ENCODE peak calls at places on chromosomes 2 and 18, in five cellular contexts. G, U, X, A and B are unnamed samples.

GRCh38 chr2:100733344-100734187 is 86.4 kb upstream of the NPAS2 start:
- DNase-seq in A (no peak), X (peak; percentile 37), G (no peak), U (no peak), B (peak; percentile 97)

GRCh38 chr18:22108674-22109073 is 60.7 kb upstream of the GATA6 start:
- DNase-seq in G (no peak), X (peak; percentile 47), A (no peak), U (no peak), B (no peak)

GRCh38 chr2:44937688-44938240 is 3.7 kb upstream of the SIX3 start:
- DNase-seq in A (no peak), G (no peak), U (peak; percentile 90), X (no peak), B (no peak)

GRCh38 chr18:63994783-63995399 is 25.0 kb downstream of the SERPINB8 start:
- DNase-seq in U (peak; percentile 72), A (no peak), X (peak; percentile 16), G (peak; percentile 30), B (no peak)

GRCh38 chr2:20506281-20506685 is 59.4 kb downstream of the RHOB start:
- DNase-seq in G (no peak), A (no peak), U (no peak), X (peak; percentile 75), B (no peak)

GRCh38 chr18:2036136-2036535 is 535.2 kb downstream of the METTL4 start:
- DNase-seq in A (no peak), U (no peak), X (no peak), G (no peak), B (no peak)

GRCh38 chr2:172445851-172446250 is 18.5 kb downstream of the ITGA6 start:
- DNase-seq in U (no peak), A (no peak), G (no peak), X (no peak), B (no peak)

GRCh38 chr2:160630801-160631590 is 137.4 kb upstream of the RBMS1 start:
- DNase-seq in X (no peak), A (no peak), U (peak; percentile 60), G (no peak), B (no peak)

GRCh38 chr18:74596959-74597661 is 560 bp upstream of the ZNF407 start:
- DNase-seq in U (peak; percentile 73), G (peak; percentile 55), A (no peak), X (peak; percentile 5), B (peak; percentile 67)

GRCh38 chr2:83584674-83585073 is 874.4 kb downstream of the SUCLG1 start:
- DNase-seq in G (peak; percentile 5), X (no peak), U (no peak), A (no peak), B (no peak)

GRCh38 chr2:200376422-200377142 is 70.1 kb downstream of the SPATS2L start:
- DNase-seq in G (peak; percentile 31), A (no peak), X (peak; percentile 40), U (no peak), B (no peak)

GRCh38 chr2:162156149-162156548 is 4.1 kb upstream of the GCG start:
- DNase-seq in G (no peak), X (no peak), U (no peak), A (no peak), B (no peak)

GRCh38 chr2:62604336-62604735 is 98.3 kb upstream of the TMEM17 start:
- DNase-seq in X (no peak), G (no peak), A (no peak), U (no peak), B (no peak)

GRCh38 chr2:202510911-202511310 is 123.9 kb upstream of the FAM117B start:
- DNase-seq in G (no peak), U (no peak), A (no peak), X (no peak), B (no peak)

GRCh38 chr18:6428851-6429395 is 14.2 kb upstream of the L3MBTL4 start:
- DNase-seq in G (no peak), A (no peak), U (no peak), X (no peak), B (no peak)

GRCh38 chr2:61993422-61994024 is 88.0 kb downstream of the COMMD1 start:
- DNase-seq in U (peak; percentile 57), X (peak; percentile 52), G (peak; percentile 54), A (peak; percentile 55), B (peak; percentile 22)

GRCh38 chr2:242038928-242039341 is 169.4 kb downstream of the RTP5 start:
- DNase-seq in G (no peak), A (no peak), U (no peak), X (no peak), B (no peak)

GRCh38 chr2:147485210-147485851 is 359.5 kb upstream of the ACVR2A start:
- DNase-seq in X (no peak), G (no peak), U (no peak), A (no peak), B (no peak)

GRCh38 chr2:40440835-40441234 is 11.1 kb downstream of the SLC8A1 start:
- DNase-seq in U (no peak), X (no peak), A (no peak), G (no peak), B (peak; percentile 39)

GRCh38 chr2:144479138-144479537 is 40.8 kb downstream of the ZEB2 start:
- DNase-seq in A (no peak), U (no peak), X (no peak), G (no peak), B (no peak)

GRCh38 chr2:29012211-29012681 is 31.1 kb downstream of the TOGARAM2 start:
- DNase-seq in X (no peak), G (no peak), A (no peak), U (peak; percentile 41), B (peak; percentile 76)

GRCh38 chr18:39198376-39198775 is 1632.8 kb upstream of the CELF4 start:
- DNase-seq in G (no peak), X (no peak), U (no peak), A (no peak), B (no peak)

DNA sequence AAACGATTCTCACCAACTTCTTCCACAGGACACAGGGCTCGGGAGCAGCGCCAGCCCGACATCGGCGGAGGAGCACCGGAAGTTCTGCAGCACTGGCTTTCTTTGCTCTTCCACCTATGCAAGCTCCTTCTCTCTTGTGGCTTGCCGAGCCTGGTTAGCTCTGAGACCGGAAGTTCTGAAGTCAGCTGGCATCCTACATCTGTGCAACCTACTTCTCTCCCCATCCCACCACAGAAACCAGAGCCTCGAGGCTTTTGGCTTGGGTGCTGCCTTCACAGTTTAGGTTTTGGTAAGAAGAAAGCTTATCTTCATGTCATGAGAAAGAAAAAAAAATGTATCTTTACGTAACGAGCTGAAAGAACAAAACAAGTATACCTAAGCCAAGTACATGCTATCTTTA is 111.7 kb downstream of the ANKRD44 start:
- DNase-seq in U (peak; percentile 42), A (peak; percentile 98), G (no peak), X (no peak), B (peak; percentile 98)
- TF ChIP-seq REST in U (no peak), A (no peak), G (no peak), X (no peak), B (peak; percentile 43)

GRCh38 chr18:45962461-45962860 is 4.7 kb downstream of the EPG5 start:
- DNase-seq in A (peak; percentile 30), X (peak; percentile 45), G (no peak), U (no peak), B (peak; percentile 63)
- TF ChIP-seq GABPA in A (no peak), X (no peak), G (no peak), U (no peak), B (no peak)

DNA sequence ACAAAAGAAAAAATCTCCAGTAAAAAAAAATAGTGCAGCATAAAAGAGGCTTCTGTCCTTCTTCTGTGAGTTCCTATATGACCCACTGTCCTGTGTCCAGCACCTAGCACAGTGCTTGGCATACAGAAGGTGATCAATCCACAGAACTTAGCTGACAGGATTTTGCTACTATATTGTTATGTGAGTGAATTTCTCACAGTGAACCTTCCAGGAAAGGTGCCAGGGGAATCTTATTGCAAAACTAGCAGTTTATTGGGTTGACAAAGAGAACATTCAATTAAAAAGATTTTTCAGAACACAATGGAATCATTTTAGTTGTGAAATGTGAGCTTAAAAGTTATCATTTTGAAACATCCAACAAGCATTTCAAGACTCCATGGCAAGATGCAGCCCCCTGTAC is 12.4 kb upstream of the TRIB2 start:
- DNase-seq in X (no peak), A (no peak), U (no peak), G (no peak), B (no peak)
- TF ChIP-seq POLR2AphosphoS5 in X (no peak), A (no peak), U (no peak), G (no peak), B (no peak)

GRCh38 chr2:223970343-223971128 is 13.3 kb downstream of the MRPL44 start:
- DNase-seq in U (peak; percentile 48), G (no peak), A (no peak), X (peak; percentile 66), B (peak; percentile 56)
- TF ChIP-seq REST in U (no peak), G (no peak), A (no peak), X (no peak), B (no peak)

GRCh38 chr2:239669899-239670460 is 269.2 kb upstream of the HDAC4 start:
- DNase-seq in X (no peak), A (no peak), U (no peak), G (no peak), B (no peak)

GRCh38 chr2:239671471-239671870 is 270.7 kb upstream of the HDAC4 start:
- DNase-seq in X (no peak), U (no peak), A (no peak), G (no peak), B (no peak)

GRCh38 chr2:239671916-239672849 is 271.4 kb upstream of the HDAC4 start:
- DNase-seq in U (no peak), G (no peak), A (no peak), X (no peak), B (no peak)

GRCh38 chr2:239669181-239669898 is 268.5 kb upstream of the HDAC4 start:
- DNase-seq in X (no peak), G (no peak), A (no peak), U (peak; percentile 72), B (no peak)

DNA sequence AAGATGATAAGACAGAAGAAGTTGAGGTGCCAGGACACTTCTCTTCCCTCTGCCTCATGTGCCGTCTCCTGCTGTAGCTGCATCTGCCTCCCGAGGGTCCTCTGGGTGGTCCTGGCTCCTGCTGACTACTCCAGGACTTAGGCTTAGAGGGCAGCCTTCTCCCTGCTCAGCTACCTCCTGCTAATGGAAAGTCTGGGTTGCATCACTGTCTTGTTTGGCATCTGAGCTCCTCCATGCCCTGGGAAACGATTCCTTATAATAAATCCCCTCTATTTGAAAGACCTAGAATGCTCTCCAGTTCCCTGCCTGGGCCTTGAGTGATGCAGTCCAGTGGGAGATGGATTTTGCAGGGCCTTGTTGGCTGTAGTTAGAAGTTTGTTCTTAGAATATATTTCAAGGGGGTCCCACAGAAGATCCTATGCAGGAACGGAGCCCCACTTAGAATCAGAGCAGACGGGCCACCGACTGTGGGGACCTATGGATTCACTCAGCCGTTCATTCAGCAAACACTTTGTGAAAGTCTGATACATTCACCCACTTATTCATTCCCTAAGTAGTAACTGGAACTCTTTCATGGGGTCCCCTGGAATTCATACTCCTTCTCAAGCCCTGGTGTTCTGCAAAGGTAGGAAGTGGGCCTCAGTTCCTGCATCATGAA is 269.8 kb upstream of the HDAC4 start:
- DNase-seq in A (no peak), U (no peak), G (no peak), X (no peak), B (no peak)
- TF ChIP-seq GABPA in A (no peak), U (no peak), G (no peak), X (no peak), B (no peak)

DNA sequence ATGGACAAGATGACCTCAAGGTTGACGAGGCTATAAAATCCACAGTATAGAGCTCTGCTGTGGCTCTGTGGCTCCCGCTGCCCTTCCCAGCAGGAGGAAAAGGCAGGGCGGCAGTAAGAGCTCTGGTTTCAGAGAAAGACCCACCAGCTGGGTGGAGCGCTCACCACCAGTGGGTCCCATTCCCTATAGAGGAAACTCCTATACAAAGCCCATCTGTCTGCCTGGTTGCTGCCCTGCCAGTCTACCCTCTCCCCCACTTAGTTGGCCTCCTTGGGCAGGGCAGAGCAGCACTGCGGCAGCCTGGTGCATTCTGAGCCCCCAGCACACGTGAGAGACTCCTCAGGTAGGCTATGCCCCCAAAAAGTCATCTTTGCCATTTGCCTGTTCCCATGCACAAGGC is 26.5 kb downstream of the TNS1 start:
- DNase-seq in U (no peak), G (no peak), A (no peak), X (no peak), B (no peak)
- TF ChIP-seq POLR2AphosphoS5 in U (no peak), G (no peak), A (no peak), X (no peak), B (no peak)